ENCODE peak calls at places on chromosomes 7 and 10, in eight cellular contexts. One of them, this sample, is unnamed.

GRCh38 chr7:65216469-65216868 is 157.2 kb upstream of the ZNF92 start:
- DNase-seq in naive B cell: peak
- DNase-seq in cardiac fibroblast: peak
- DNase-seq in NCI-H2227 treated with DMSO at 0.1 percent for 48 hours: peak
- DNase-seq in CMK: no peak
- DNase-seq in RWPE2: no peak
- DNase-seq in osteocyte: no peak
- DNase-seq in stimulated activated CD4-positive, alpha-beta T cell treated with anti-CD3 and anti-CD28 coated beads, TNF-alpha, amount 100 ng/mL, for 1 hour: no peak
- DNase-seq in this sample: peak

GRCh38 chr7:95867309-95867708 is 95.0 kb downstream of the DYNC1I1 start:
- DNase-seq in cardiac fibroblast: no peak
- DNase-seq in stimulated activated CD4-positive, alpha-beta T cell treated with anti-CD3 and anti-CD28 coated beads, TNF-alpha, amount 100 ng/mL, for 1 hour: no peak
- DNase-seq in CMK: no peak
- DNase-seq in naive B cell: no peak
- DNase-seq in osteocyte: no peak
- DNase-seq in NCI-H2227 treated with DMSO at 0.1 percent for 48 hours: no peak
- DNase-seq in RWPE2: no peak
- DNase-seq in this sample: no peak

GRCh38 chr10:74306227-74306982 is 155.4 kb downstream of the ADK start:
- DNase-seq in cardiac fibroblast: no peak
- DNase-seq in RWPE2: no peak
- DNase-seq in osteocyte: no peak
- DNase-seq in NCI-H2227 treated with DMSO at 0.1 percent for 48 hours: no peak
- DNase-seq in CMK: no peak
- DNase-seq in naive B cell: no peak
- DNase-seq in stimulated activated CD4-positive, alpha-beta T cell treated with anti-CD3 and anti-CD28 coated beads, TNF-alpha, amount 100 ng/mL, for 1 hour: no peak
- DNase-seq in this sample: no peak

GRCh38 chr10:125124907-125125306 is 35.5 kb downstream of the CTBP2 start:
- DNase-seq in NCI-H2227 treated with DMSO at 0.1 percent for 48 hours: no peak
- DNase-seq in cardiac fibroblast: peak
- DNase-seq in CMK: no peak
- DNase-seq in naive B cell: no peak
- DNase-seq in stimulated activated CD4-positive, alpha-beta T cell treated with anti-CD3 and anti-CD28 coated beads, TNF-alpha, amount 100 ng/mL, for 1 hour: no peak
- DNase-seq in RWPE2: no peak
- DNase-seq in osteocyte: no peak
- DNase-seq in this sample: no peak

GRCh38 chr7:45118830-45119452 is 7.4 kb upstream of the TBRG4 start:
- DNase-seq in naive B cell: no peak
- DNase-seq in cardiac fibroblast: no peak
- DNase-seq in RWPE2: no peak
- DNase-seq in stimulated activated CD4-positive, alpha-beta T cell treated with anti-CD3 and anti-CD28 coated beads, TNF-alpha, amount 100 ng/mL, for 1 hour: no peak
- DNase-seq in CMK: no peak
- DNase-seq in NCI-H2227 treated with DMSO at 0.1 percent for 48 hours: no peak
- DNase-seq in osteocyte: no peak
- DNase-seq in this sample: no peak

GRCh38 chr10:126628746-126629145 is 41.7 kb downstream of the C10orf90 start:
- DNase-seq in stimulated activated CD4-positive, alpha-beta T cell treated with anti-CD3 and anti-CD28 coated beads, TNF-alpha, amount 100 ng/mL, for 1 hour: no peak
- DNase-seq in naive B cell: no peak
- DNase-seq in cardiac fibroblast: no peak
- DNase-seq in RWPE2: no peak
- DNase-seq in CMK: no peak
- DNase-seq in NCI-H2227 treated with DMSO at 0.1 percent for 48 hours: no peak
- DNase-seq in osteocyte: no peak
- DNase-seq in this sample: no peak

GRCh38 chr7:45574521-45575500 is 643 bp downstream of the ADCY1 start:
- DNase-seq in RWPE2: no peak
- DNase-seq in cardiac fibroblast: peak
- DNase-seq in osteocyte: no peak
- DNase-seq in NCI-H2227 treated with DMSO at 0.1 percent for 48 hours: no peak
- DNase-seq in CMK: no peak
- DNase-seq in naive B cell: no peak
- DNase-seq in stimulated activated CD4-positive, alpha-beta T cell treated with anti-CD3 and anti-CD28 coated beads, TNF-alpha, amount 100 ng/mL, for 1 hour: no peak
- DNase-seq in this sample: no peak

GRCh38 chr7:30717181-30717580 is 34.8 kb upstream of the INMT start:
- DNase-seq in osteocyte: no peak
- DNase-seq in stimulated activated CD4-positive, alpha-beta T cell treated with anti-CD3 and anti-CD28 coated beads, TNF-alpha, amount 100 ng/mL, for 1 hour: no peak
- DNase-seq in CMK: no peak
- DNase-seq in cardiac fibroblast: no peak
- DNase-seq in RWPE2: no peak
- DNase-seq in NCI-H2227 treated with DMSO at 0.1 percent for 48 hours: no peak
- DNase-seq in naive B cell: no peak
- DNase-seq in this sample: no peak